ENCODE peak calls at places on chromosomes 16 and 17, in seven cellular contexts. I is A673, A is heart right ventricle, Q is thoracic aorta, P is esophagus squamous epithelium, L is stomach, J is colonic mucosa. U is an unnamed sample.
A peak's percentile ranks its signal among the peaks of the same experiment; 100 is the strongest.

GRCh38 chr17:68455756-68456528 is 1.4 kb downstream of the WIPI1 start:
- DNase-seq in J (no peak), I (no peak), P (no peak), Q (no peak), L (peak; percentile 70), A (no peak), U (peak; percentile 96)

GRCh38 chr16:70267516-70267915 is 15.8 kb upstream of the EXOSC6 start:
- DNase-seq in I (peak; percentile 75), J (no peak), L (peak; percentile 35), A (no peak), P (no peak), Q (no peak), U (peak; percentile 53)

GRCh38 chr16:53434436-53435065 is at the start of gene RBL2:
- DNase-seq in L (peak; percentile 87), A (peak; percentile 89), I (peak; percentile 68), Q (peak; percentile 30), J (peak; percentile 86), P (no peak), U (peak; percentile 54)

GRCh38 chr17:41775394-41776226 is 10.9 kb downstream of the JUP start:
- DNase-seq in P (no peak), L (no peak), A (peak; percentile 52), J (peak; percentile 80), Q (no peak), I (no peak), U (no peak)

GRCh38 chr16:11632455-11632921 is 35.8 kb upstream of the SNN start:
- DNase-seq in Q (no peak), J (peak; percentile 39), A (peak; percentile 47), P (no peak), L (no peak), I (no peak), U (peak; percentile 89)

GRCh38 chr17:3513305-3514035 is 37.7 kb downstream of the ASPA start:
- DNase-seq in J (no peak), L (no peak), I (no peak), Q (no peak), A (no peak), P (no peak), U (peak; percentile 32)

GRCh38 chr17:82914375-82914774 is 74.6 kb upstream of the ZNF750 start:
- DNase-seq in I (no peak), A (peak; percentile 55), L (peak; percentile 59), J (no peak), Q (no peak), P (no peak), U (no peak)

GRCh38 chr17:6525111-6525510 is 31.2 kb downstream of the PITPNM3 start:
- DNase-seq in L (no peak), A (no peak), P (no peak), J (no peak), I (no peak), Q (no peak), U (no peak)

GRCh38 chr17:65218261-65218660 is 81.1 kb downstream of the RGS9 start:
- DNase-seq in A (no peak), J (no peak), Q (no peak), L (no peak), I (no peak), P (no peak), U (peak; percentile 37)

GRCh38 chr17:64277831-64278562 is 14.9 kb upstream of the TEX2 start:
- DNase-seq in Q (no peak), L (no peak), P (no peak), J (no peak), I (no peak), A (no peak), U (peak; percentile 53)

GRCh38 chr17:80055597-80055996 is 19.2 kb downstream of the CCDC40 start:
- DNase-seq in J (no peak), Q (no peak), A (no peak), L (no peak), P (no peak), I (no peak), U (peak; percentile 40)

GRCh38 chr17:8289103-8289397 is 580 bp downstream of the RANGRF start:
- DNase-seq in J (no peak), P (no peak), I (peak; percentile 66), Q (no peak), L (no peak), A (no peak), U (no peak)

GRCh38 chr16:71746442-71747046 is 22.0 kb upstream of the PHLPP2 start:
- DNase-seq in P (no peak), L (no peak), Q (no peak), A (no peak), I (peak; percentile 61), J (peak; percentile 27), U (peak; percentile 54)

GRCh38 chr16:75282811-75283281 is 31.4 kb upstream of the BCAR1 start:
- DNase-seq in P (no peak), I (no peak), A (no peak), Q (no peak), J (no peak), L (no peak), U (no peak)

GRCh38 chr17:6239237-6239798 is 169.1 kb downstream of the WSCD1 start:
- DNase-seq in J (no peak), L (no peak), P (no peak), A (no peak), Q (no peak), I (no peak), U (no peak)

GRCh38 chr17:35373532-35373983 is at the start of gene SLFN11:
- DNase-seq in A (peak; percentile 83), I (peak; percentile 93), Q (peak; percentile 63), J (peak; percentile 71), P (peak; percentile 33), L (peak; percentile 71), U (peak; percentile 97)

GRCh38 chr16:7257026-7257425 is 75.6 kb upstream of the RBFOX1 start:
- DNase-seq in Q (no peak), L (no peak), J (no peak), I (no peak), P (no peak), A (no peak), U (no peak)

GRCh38 chr16:57988929-57989328 is 11.5 kb downstream of the ZNF319 start:
- DNase-seq in Q (no peak), A (peak; percentile 40), P (no peak), J (no peak), L (no peak), I (no peak), U (no peak)

DNA sequence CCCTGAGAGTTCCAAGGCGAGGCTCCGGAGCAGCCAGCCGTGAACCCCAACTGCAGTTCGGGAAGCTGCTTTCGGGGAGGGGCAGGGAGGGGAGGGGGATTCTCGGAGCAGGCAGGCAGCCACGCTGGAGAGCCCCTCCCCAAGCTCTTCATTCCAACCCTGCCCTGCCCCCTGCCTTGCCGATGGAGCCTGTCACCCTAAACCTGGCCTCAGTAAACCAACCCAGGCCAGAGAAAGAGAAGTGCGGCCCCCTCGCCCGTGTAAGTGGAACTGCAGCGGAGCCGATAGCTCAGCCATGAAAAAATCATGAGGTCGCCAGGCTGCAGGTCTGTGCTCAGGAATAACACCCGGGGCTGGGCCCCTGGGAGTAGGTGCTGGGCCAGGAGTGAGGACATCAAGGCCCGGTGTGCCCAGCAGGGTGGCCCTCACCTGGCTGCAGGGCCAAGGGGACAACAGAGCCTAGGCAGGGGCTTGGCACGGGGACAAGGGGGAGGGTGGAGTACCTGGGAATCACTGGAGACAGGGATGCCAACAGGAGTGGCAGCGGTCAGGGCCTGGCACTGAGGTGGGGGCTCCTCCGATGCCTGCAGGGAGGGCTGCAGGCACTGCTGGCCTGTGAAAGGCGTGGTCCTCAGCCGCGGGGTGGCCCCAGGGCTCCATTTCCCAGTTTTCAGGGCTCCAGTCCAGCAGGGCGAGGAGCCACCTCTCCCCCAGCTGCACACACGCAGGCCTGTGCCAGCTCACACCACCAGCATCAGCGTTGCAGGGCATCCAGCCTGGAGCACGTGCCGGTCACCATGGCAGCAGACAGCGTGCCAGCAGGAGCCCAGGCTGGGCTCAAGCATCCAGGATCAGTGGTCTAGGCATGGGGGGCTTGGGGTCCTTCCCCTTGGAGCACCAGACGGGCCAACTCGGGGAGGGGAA is 4.8 kb upstream of the FSCN2 start:
- DNase-seq in L (peak; percentile 74), P (no peak), Q (no peak), I (peak; percentile 53), J (no peak), A (peak; percentile 32), U (peak; percentile 36)
- TF ChIP-seq CTCF in L (no peak), P (no peak), Q (no peak), I (peak; percentile 24), J (no peak), A (peak; percentile 21), U (peak; percentile 45)

GRCh38 chr17:38564254-38564605 is 41.5 kb downstream of the SRCIN1 start:
- DNase-seq in A (no peak), I (no peak), P (no peak), J (no peak), Q (no peak), L (no peak), U (no peak)

GRCh38 chr17:38562215-38562569 is 43.6 kb downstream of the SRCIN1 start:
- DNase-seq in I (no peak), J (no peak), Q (no peak), P (no peak), A (no peak), L (no peak), U (no peak)

GRCh38 chr17:38564869-38565268 is 40.9 kb downstream of the SRCIN1 start:
- DNase-seq in L (no peak), Q (no peak), P (no peak), J (no peak), A (no peak), I (no peak), U (no peak)

GRCh38 chr17:38562903-38563302 is 42.8 kb downstream of the SRCIN1 start:
- DNase-seq in L (no peak), J (no peak), A (no peak), Q (no peak), I (no peak), P (no peak), U (no peak)

DNA sequence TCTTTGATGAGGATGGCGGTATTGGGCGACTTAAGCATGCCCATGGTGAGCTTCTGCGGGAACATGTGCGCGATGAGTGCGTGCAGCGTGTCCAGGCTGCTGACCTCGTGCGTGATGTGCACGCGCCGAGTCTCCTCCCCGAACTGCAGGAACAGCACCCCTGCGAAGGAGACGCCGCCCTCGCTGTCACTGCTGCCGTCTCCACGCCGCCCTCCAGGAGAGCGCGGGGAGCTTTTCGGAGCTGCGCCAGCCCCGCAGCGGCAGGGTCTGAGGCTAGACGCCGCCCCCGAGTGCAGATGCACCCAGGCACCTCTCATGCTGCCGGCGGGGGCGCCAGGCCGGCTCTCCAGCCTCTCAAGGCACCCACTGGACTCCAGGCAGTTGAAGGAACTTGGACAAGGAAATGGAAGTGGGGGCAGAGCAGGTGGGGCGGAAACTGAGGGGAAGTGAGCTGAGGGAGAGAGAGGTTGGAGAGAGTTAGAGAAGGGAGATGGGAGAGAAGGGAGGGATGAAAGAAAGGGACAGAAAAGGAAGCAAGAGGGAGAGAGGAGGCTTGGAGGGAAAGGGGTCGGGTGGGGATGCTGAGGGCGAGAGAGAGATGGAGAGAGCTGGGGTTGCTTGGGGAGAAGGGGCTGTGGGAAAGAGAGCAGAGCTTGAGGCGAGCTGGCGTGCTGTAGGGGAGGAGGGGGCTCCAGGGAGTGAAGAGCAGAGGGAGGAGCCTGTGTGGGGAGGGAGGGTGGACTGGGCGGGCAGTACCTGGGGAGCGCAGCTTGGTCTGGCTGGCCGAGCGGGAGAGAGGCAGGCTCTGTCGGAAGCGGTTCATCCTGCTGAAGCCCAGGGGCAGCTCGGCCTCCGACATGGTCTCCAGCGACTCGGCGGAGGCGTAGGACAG is 42.1 kb downstream of the SRCIN1 start:
- DNase-seq in Q (no peak), A (no peak), L (no peak), J (no peak), P (no peak), I (no peak), U (no peak)
- H3K4me3 ChIP-seq in Q (no peak overlapping the region), A (no peak overlapping the region), L (no peak overlapping the region), J (no peak overlapping the region), P (no peak overlapping the region), I (no peak overlapping the region), U (no peak overlapping the region)

GRCh38 chr16:4271176-4272113 is 1.4 kb downstream of the TFAP4 start:
- DNase-seq in J (peak; percentile 96), L (peak; percentile 92), Q (peak; percentile 77), A (peak; percentile 92), P (peak; percentile 63), I (peak; percentile 96), U (peak; percentile 90)
- TF ChIP-seq CTCF in J (no peak), L (no peak), Q (no peak), A (no peak), P (no peak), I (no peak), U (no peak)

GRCh38 chr17:44543905-44544523 is 13.3 kb upstream of the FZD2 start:
- DNase-seq in J (no peak), A (no peak), Q (no peak), L (no peak), P (no peak), I (no peak), U (no peak)
- H3K4me3 ChIP-seq in J (no peak overlapping the region), A (no peak overlapping the region), Q (no peak overlapping the region), L (no peak overlapping the region), P (no peak overlapping the region), I (no peak overlapping the region), U (no peak overlapping the region)